ENCODE peak calls at places on chromosomes 11 and 22, in five cellular contexts. One of them, this sample, is unnamed.

GRCh38 chr11:101010899-101011298 is 118.7 kb downstream of the PGR start:
- DNase-seq in AG04449: no peak
- DNase-seq in activated T-helper 1 cell treated with Interleukin-2 at 50 U/mL for 16 hours: no peak
- DNase-seq in DMS53: no peak
- DNase-seq in adipocyte: no peak
- DNase-seq in this sample: no peak

GRCh38 chr22:28658448-28658847 is 21.2 kb downstream of the TTC28 start:
- DNase-seq in AG04449: no peak
- DNase-seq in activated T-helper 1 cell treated with Interleukin-2 at 50 U/mL for 16 hours: no peak
- DNase-seq in DMS53: no peak
- DNase-seq in adipocyte: no peak
- DNase-seq in this sample: no peak

GRCh38 chr11:84430661-84431060 is 1144.5 kb upstream of the CCDC90B start:
- DNase-seq in AG04449: no peak
- DNase-seq in activated T-helper 1 cell treated with Interleukin-2 at 50 U/mL for 16 hours: no peak
- DNase-seq in DMS53: peak; percentile 99
- DNase-seq in adipocyte: no peak
- DNase-seq in this sample: no peak

GRCh38 chr11:65899356-65900124 is 648 bp downstream of the FOSL1 start:
- DNase-seq in AG04449: no peak
- DNase-seq in activated T-helper 1 cell treated with Interleukin-2 at 50 U/mL for 16 hours: peak; percentile 38
- DNase-seq in DMS53: peak; percentile 88
- DNase-seq in adipocyte: peak; percentile 92
- DNase-seq in this sample: peak; percentile 57

GRCh38 chr11:2267871-2268825 is 2.2 kb downstream of the ASCL2 start:
- DNase-seq in AG04449: no peak
- DNase-seq in activated T-helper 1 cell treated with Interleukin-2 at 50 U/mL for 16 hours: no peak
- DNase-seq in DMS53: no peak
- DNase-seq in adipocyte: no peak
- DNase-seq in this sample: no peak

GRCh38 chr11:60797846-60798630 is 12.9 kb downstream of the MS4A10 start:
- DNase-seq in AG04449: no peak
- DNase-seq in activated T-helper 1 cell treated with Interleukin-2 at 50 U/mL for 16 hours: no peak
- DNase-seq in DMS53: no peak
- DNase-seq in adipocyte: no peak
- DNase-seq in this sample: no peak

GRCh38 chr11:95229199-95230053 is 1.6 kb downstream of the SESN3 start:
- DNase-seq in AG04449: no peak
- DNase-seq in activated T-helper 1 cell treated with Interleukin-2 at 50 U/mL for 16 hours: no peak
- DNase-seq in DMS53: peak; percentile 67
- DNase-seq in adipocyte: peak; percentile 77
- DNase-seq in this sample: peak; percentile 45

GRCh38 chr11:127385071-127385470 is 384.5 kb upstream of the KIRREL3 start:
- DNase-seq in AG04449: no peak
- DNase-seq in activated T-helper 1 cell treated with Interleukin-2 at 50 U/mL for 16 hours: no peak
- DNase-seq in DMS53: no peak
- DNase-seq in adipocyte: no peak
- DNase-seq in this sample: no peak

GRCh38 chr22:39994566-39995345 is at the start of gene FAM83F:
- DNase-seq in AG04449: no peak
- DNase-seq in activated T-helper 1 cell treated with Interleukin-2 at 50 U/mL for 16 hours: no peak
- DNase-seq in DMS53: peak; percentile 92
- DNase-seq in adipocyte: no peak
- DNase-seq in this sample: peak; percentile 68

GRCh38 chr11:119432484-119433368 is 9.8 kb upstream of the THY1 start:
- DNase-seq in AG04449: no peak
- DNase-seq in activated T-helper 1 cell treated with Interleukin-2 at 50 U/mL for 16 hours: no peak
- DNase-seq in DMS53: no peak
- DNase-seq in adipocyte: peak; percentile 77
- DNase-seq in this sample: no peak

GRCh38 chr11:57662893-57663292 is 5.0 kb upstream of the ZDHHC5 start:
- DNase-seq in AG04449: no peak
- DNase-seq in activated T-helper 1 cell treated with Interleukin-2 at 50 U/mL for 16 hours: no peak
- DNase-seq in DMS53: no peak
- DNase-seq in adipocyte: no peak
- DNase-seq in this sample: no peak

GRCh38 chr11:34585870-34586654 is 34.8 kb upstream of the EHF start:
- DNase-seq in AG04449: no peak
- DNase-seq in activated T-helper 1 cell treated with Interleukin-2 at 50 U/mL for 16 hours: no peak
- DNase-seq in DMS53: peak; percentile 63
- DNase-seq in adipocyte: peak; percentile 83
- DNase-seq in this sample: no peak

GRCh38 chr11:82225930-82226329 is 507.7 kb downstream of the FAM181B start:
- DNase-seq in AG04449: no peak
- DNase-seq in activated T-helper 1 cell treated with Interleukin-2 at 50 U/mL for 16 hours: no peak
- DNase-seq in DMS53: peak; percentile 83
- DNase-seq in adipocyte: no peak
- DNase-seq in this sample: no peak

GRCh38 chr22:37303821-37304274 is 21.5 kb downstream of the CYTH4 start:
- DNase-seq in AG04449: peak; percentile 61
- DNase-seq in activated T-helper 1 cell treated with Interleukin-2 at 50 U/mL for 16 hours: no peak
- DNase-seq in DMS53: no peak
- DNase-seq in adipocyte: peak; percentile 87
- DNase-seq in this sample: no peak

GRCh38 chr11:70202898-70203748 is at the start of gene FADD:
- DNase-seq in AG04449: peak; percentile 41
- DNase-seq in activated T-helper 1 cell treated with Interleukin-2 at 50 U/mL for 16 hours: peak; percentile 89
- DNase-seq in DMS53: peak; percentile 99
- DNase-seq in adipocyte: peak; percentile 98
- DNase-seq in this sample: peak; percentile 92

GRCh38 chr11:78351193-78351592 is 66.4 kb downstream of the GAB2 start:
- DNase-seq in AG04449: no peak
- DNase-seq in activated T-helper 1 cell treated with Interleukin-2 at 50 U/mL for 16 hours: no peak
- DNase-seq in DMS53: peak; percentile 62
- DNase-seq in adipocyte: no peak
- DNase-seq in this sample: no peak

GRCh38 chr22:28237092-28237491 is 318.0 kb upstream of the PITPNB start:
- DNase-seq in AG04449: no peak
- DNase-seq in activated T-helper 1 cell treated with Interleukin-2 at 50 U/mL for 16 hours: no peak
- DNase-seq in DMS53: no peak
- DNase-seq in adipocyte: peak; percentile 36
- DNase-seq in this sample: no peak

GRCh38 chr22:37330200-37331033 is 48.1 kb downstream of the CYTH4 start:
- DNase-seq in AG04449: no peak
- DNase-seq in activated T-helper 1 cell treated with Interleukin-2 at 50 U/mL for 16 hours: no peak
- DNase-seq in DMS53: peak; percentile 70
- DNase-seq in adipocyte: no peak
- DNase-seq in this sample: peak; percentile 73

GRCh38 chr11:24233041-24233440 is 263.8 kb upstream of the LUZP2 start:
- DNase-seq in AG04449: no peak
- DNase-seq in activated T-helper 1 cell treated with Interleukin-2 at 50 U/mL for 16 hours: no peak
- DNase-seq in DMS53: no peak
- DNase-seq in adipocyte: no peak
- DNase-seq in this sample: no peak

GRCh38 chr22:36617694-36618522 is 85.6 kb downstream of the CACNG2 start:
- DNase-seq in AG04449: no peak
- DNase-seq in activated T-helper 1 cell treated with Interleukin-2 at 50 U/mL for 16 hours: no peak
- DNase-seq in DMS53: no peak
- DNase-seq in adipocyte: no peak
- DNase-seq in this sample: no peak

GRCh38 chr11:12808519-12808918 is 134.3 kb downstream of the TEAD1 start:
- DNase-seq in AG04449: no peak
- DNase-seq in activated T-helper 1 cell treated with Interleukin-2 at 50 U/mL for 16 hours: no peak
- DNase-seq in DMS53: no peak
- DNase-seq in adipocyte: no peak
- DNase-seq in this sample: no peak

GRCh38 chr22:28172948-28173360 is 253.9 kb upstream of the PITPNB start:
- DNase-seq in AG04449: no peak
- DNase-seq in activated T-helper 1 cell treated with Interleukin-2 at 50 U/mL for 16 hours: no peak
- DNase-seq in DMS53: peak; percentile 31
- DNase-seq in adipocyte: no peak
- DNase-seq in this sample: no peak

GRCh38 chr11:132220464-132220863 is 850.0 kb downstream of the NTM start:
- DNase-seq in AG04449: peak; percentile 92
- DNase-seq in activated T-helper 1 cell treated with Interleukin-2 at 50 U/mL for 16 hours: no peak
- DNase-seq in DMS53: no peak
- DNase-seq in adipocyte: peak; percentile 94
- DNase-seq in this sample: no peak

GRCh38 chr11:44623716-44624491 is 58.4 kb downstream of the CD82 start:
- DNase-seq in AG04449: no peak
- DNase-seq in activated T-helper 1 cell treated with Interleukin-2 at 50 U/mL for 16 hours: no peak
- DNase-seq in DMS53: peak; percentile 18
- DNase-seq in adipocyte: no peak
- DNase-seq in this sample: peak; percentile 14

This sample was measured in colonic mucosa.